ENCODE peak calls at places on chromosomes 13 and 19, in six cellular contexts. J is H1, A is neuronal stem cell, P is H9, H is mesenchymal stem cell, N is trophoblast cell. U is an unnamed sample.
A peak's percentile ranks its signal among the peaks of the same experiment; 100 is the strongest.

GRCh38 chr13:94712287-94712811 is at the start of gene SOX21:
- DNase-seq in J (peak; percentile 80), A (no peak), P (peak; percentile 49), H (no peak), N (no peak), U (no peak)

GRCh38 chr19:10395003-10395402 is 8.3 kb downstream of the CDC37 start:
- DNase-seq in J (no peak), A (no peak), P (no peak), H (no peak), N (no peak), U (no peak)

GRCh38 chr13:66700336-66700735 is 529.8 kb downstream of the PCDH9 start:
- DNase-seq in J (no peak), A (no peak), P (no peak), H (no peak), N (no peak), U (no peak)

GRCh38 chr13:105925496-105925895 is 610.0 kb downstream of the EFNB2 start:
- DNase-seq in J (no peak), A (no peak), P (no peak), H (peak; percentile 67), N (no peak), U (peak; percentile 83)

GRCh38 chr19:38683393-38684077 is 36.1 kb downstream of the ACTN4 start:
- DNase-seq in J (peak; percentile 83), A (no peak), P (peak; percentile 96), H (peak; percentile 92), N (peak; percentile 96), U (peak; percentile 85)

GRCh38 chr19:27750697-27751391 is 1462.1 kb downstream of the UQCRFS1 start:
- DNase-seq in J (no peak), A (no peak), P (no peak), H (no peak), N (no peak), U (no peak)

GRCh38 chr13:111049791-111050538 is 65.1 kb upstream of the ARHGEF7 start:
- DNase-seq in J (peak; percentile 60), A (no peak), P (no peak), H (peak; percentile 43), N (no peak), U (no peak)

GRCh38 chr13:71209217-71209616 is 657.8 kb downstream of the DACH1 start:
- DNase-seq in J (no peak), A (no peak), P (no peak), H (no peak), N (no peak), U (no peak)

GRCh38 chr13:69856331-69856730 is 251.3 kb upstream of the ATXN8OS start:
- DNase-seq in J (no peak), A (peak; percentile 12), P (no peak), H (no peak), N (peak; percentile 20), U (no peak)

GRCh38 chr19:12913011-12913561 is 6.0 kb downstream of the SYCE2 start:
- DNase-seq in J (peak; percentile 70), A (no peak), P (peak; percentile 71), H (peak; percentile 6), N (no peak), U (peak; percentile 42)

GRCh38 chr13:110307697-110308376 is 753 bp downstream of the COL4A2 start:
- DNase-seq in J (peak; percentile 70), A (peak; percentile 41), P (peak; percentile 49), H (peak; percentile 53), N (peak; percentile 72), U (peak; percentile 59)

GRCh38 chr13:32381539-32381938 is 46.4 kb downstream of the N4BP2L1 start:
- DNase-seq in J (no peak), A (peak; percentile 15), P (peak; percentile 52), H (peak; percentile 47), N (peak; percentile 21), U (peak; percentile 37)

GRCh38 chr13:20942938-20943518 is 40.5 kb upstream of the XPO4 start:
- DNase-seq in J (no peak), A (no peak), P (no peak), H (no peak), N (peak; percentile 10), U (no peak)

GRCh38 chr19:15025237-15025636 is 24.0 kb upstream of the CASP14 start:
- DNase-seq in J (no peak), A (no peak), P (no peak), H (no peak), N (peak; percentile 30), U (no peak)

GRCh38 chr13:65677906-65678305 is 1552.2 kb downstream of the PCDH9 start:
- DNase-seq in J (no peak), A (no peak), P (no peak), H (peak; percentile 18), N (no peak), U (peak; percentile 5)

GRCh38 chr13:86870388-86870966 is 800.7 kb upstream of the SLITRK5 start:
- DNase-seq in J (no peak), A (no peak), P (no peak), H (peak; percentile 27), N (no peak), U (peak; percentile 43)

GRCh38 chr13:110856941-110857835 is 57.7 kb downstream of the ANKRD10 start:
- DNase-seq in J (no peak), A (no peak), P (no peak), H (no peak), N (no peak), U (no peak)

GRCh38 chr19:42114412-42114811 is 17.8 kb downstream of the POU2F2 start:
- DNase-seq in J (no peak), A (no peak), P (peak; percentile 55), H (peak; percentile 64), N (no peak), U (no peak)

GRCh38 chr19:55368701-55369563 is 1.3 kb downstream of the IL11 start:
- DNase-seq in J (no peak), A (no peak), P (peak; percentile 53), H (peak; percentile 57), N (no peak), U (peak; percentile 49)

GRCh38 chr13:79681069-79681468 is 200.1 kb downstream of the NDFIP2 start:
- DNase-seq in J (no peak), A (no peak), P (no peak), H (no peak), N (no peak), U (no peak)

GRCh38 chr13:79680485-79680884 is 199.5 kb downstream of the NDFIP2 start:
- DNase-seq in J (no peak), A (no peak), P (no peak), H (no peak), N (no peak), U (no peak)

GRCh38 chr13:79682164-79682563 is 201.2 kb downstream of the NDFIP2 start:
- DNase-seq in J (no peak), A (no peak), P (no peak), H (no peak), N (no peak), U (no peak)

GRCh38 chr13:79686441-79686840 is 205.5 kb downstream of the NDFIP2 start:
- DNase-seq in J (no peak), A (no peak), P (no peak), H (no peak), N (no peak), U (peak; percentile 5)

GRCh38 chr13:79684426-79684825 is 203.5 kb downstream of the NDFIP2 start:
- DNase-seq in J (no peak), A (no peak), P (no peak), H (no peak), N (no peak), U (peak; percentile 4)
- H3K14ac ChIP-seq in J (no peak overlapping the region), A (no peak overlapping the region), P (no peak overlapping the region), H (no peak overlapping the region), N (no peak overlapping the region), U (no peak overlapping the region)

DNA sequence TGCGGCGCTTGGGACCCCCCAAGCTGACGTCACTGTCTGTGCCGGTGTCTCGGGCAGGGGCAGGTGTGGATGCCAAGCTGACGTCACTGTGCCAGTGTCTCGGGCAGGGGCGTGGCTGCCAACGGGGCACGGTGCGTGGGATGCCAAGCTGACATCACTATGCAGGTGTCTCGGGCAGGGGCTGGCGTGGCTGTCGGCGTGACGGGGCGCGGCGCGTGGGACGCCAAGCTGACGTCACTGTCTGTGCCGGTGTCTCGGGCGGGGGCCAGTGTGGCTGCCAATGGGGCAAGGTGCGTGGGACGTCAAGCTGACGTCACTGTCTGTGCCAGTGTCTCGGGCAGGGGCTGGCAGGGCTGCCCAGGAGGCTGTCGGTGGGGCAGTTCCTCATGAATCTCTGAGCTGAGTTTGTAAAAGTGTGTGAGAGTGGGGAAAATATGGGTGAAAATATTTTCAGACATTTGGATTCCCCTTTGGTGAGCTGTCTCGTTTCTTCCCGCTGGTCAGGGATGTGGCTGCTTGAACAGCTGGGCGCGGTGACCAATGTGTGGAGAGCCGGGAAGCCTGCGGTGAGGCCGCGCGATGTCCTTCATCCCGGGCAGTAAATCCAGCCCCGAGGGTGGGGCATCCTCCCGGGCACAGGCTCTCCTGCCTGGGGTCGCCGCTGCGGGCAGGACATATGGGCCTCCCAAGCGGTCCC is 25.2 kb downstream of the MCF2L start:
- DNase-seq in J (no peak), A (no peak), P (no peak), H (no peak), N (no peak), U (no peak)
- H3K9ac ChIP-seq in J (no peak overlapping the region), A (peak overlapping the region; percentile 79), P (no peak overlapping the region), H (no peak overlapping the region), N (no peak overlapping the region), U (no peak overlapping the region)

DNA sequence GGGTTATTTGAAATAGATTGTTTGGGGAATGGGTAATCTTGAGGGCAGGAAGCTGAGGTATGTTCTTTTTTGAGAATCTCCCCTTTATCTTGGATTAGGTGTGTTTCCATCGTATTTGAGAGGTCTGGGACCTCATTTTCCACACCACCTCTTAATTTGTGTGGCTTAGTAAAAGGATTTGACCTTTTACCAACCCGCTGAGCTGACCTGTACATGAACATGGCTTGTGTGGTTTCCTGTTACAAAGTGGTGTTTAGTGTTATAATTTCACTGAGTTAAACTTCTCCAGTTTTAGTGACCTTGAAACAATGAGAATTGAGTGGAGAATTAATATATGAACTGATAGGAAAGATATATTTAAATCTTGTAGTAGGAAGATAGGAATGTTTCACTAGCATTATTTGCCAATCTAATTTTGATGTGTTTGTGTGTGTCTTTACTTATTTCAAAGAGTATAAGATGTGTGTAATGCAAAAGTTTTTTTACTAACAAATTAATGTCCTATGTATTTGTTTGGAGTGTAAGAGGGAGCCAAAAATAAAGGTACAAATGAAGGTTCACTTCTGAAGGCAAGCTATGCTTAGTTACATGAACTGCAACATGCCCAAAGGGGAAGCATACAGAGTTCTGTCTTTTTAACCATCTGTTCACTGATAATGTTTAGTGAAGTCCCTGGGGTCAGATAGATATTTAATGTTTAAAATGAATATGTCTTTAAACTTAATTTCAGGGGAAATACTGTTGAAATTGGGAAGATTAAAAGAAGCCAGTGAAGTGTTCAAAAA is 17.1 kb downstream of the NAA16 start:
- DNase-seq in J (no peak), A (no peak), P (no peak), H (peak; percentile 19), N (no peak), U (no peak)
- H3K14ac ChIP-seq in J (no peak overlapping the region), A (no peak overlapping the region), P (no peak overlapping the region), H (no peak overlapping the region), N (no peak overlapping the region), U (no peak overlapping the region)

GRCh38 chr19:2607712-2608601 is 94.5 kb downstream of the GNG7 start:
- DNase-seq in J (no peak), A (no peak), P (no peak), H (no peak), N (no peak), U (no peak)

GRCh38 chr19:2602391-2603181 is 99.9 kb downstream of the GNG7 start:
- DNase-seq in J (peak; percentile 80), A (no peak), P (peak; percentile 88), H (peak; percentile 84), N (peak; percentile 88), U (peak; percentile 81)

GRCh38 chr19:2600914-2601870 is 101.3 kb downstream of the GNG7 start:
- DNase-seq in J (no peak), A (no peak), P (no peak), H (no peak), N (no peak), U (no peak)

GRCh38 chr19:2604747-2605329 is 97.7 kb downstream of the GNG7 start:
- DNase-seq in J (no peak), A (no peak), P (no peak), H (no peak), N (no peak), U (no peak)

GRCh38 chr19:2603320-2603719 is 99.2 kb downstream of the GNG7 start:
- DNase-seq in J (no peak), A (no peak), P (peak; percentile 56), H (no peak), N (no peak), U (no peak)
- H3K9ac ChIP-seq in J (no peak overlapping the region), A (no peak overlapping the region), P (no peak overlapping the region), H (peak overlapping the region; percentile 71), N (no peak overlapping the region), U (no peak overlapping the region)